ENCODE peak calls at places on chromosomes 5 and 9, in five cellular contexts. T is HCT116; B is stimulated activated effector memory CD8-positive, alpha-beta T cell treated with anti-CD3 and anti-CD28 coated beads, Interleukin-12 subunit alpha, Interleukin-12 subunit beta, amount 100 ng/mL, for 72 hours; X is immature natural killer cell; H is lung. L is an unnamed sample.

GRCh38 chr9:116943970-116944369 is 256.9 kb downstream of the TRIM32 start:
- DNase-seq in T (no peak), B (no peak), X (no peak), H (no peak), L (no peak)

GRCh38 chr5:159094745-159095144 is 5.0 kb downstream of the EBF1 start:
- DNase-seq in T (peak), B (no peak), X (no peak), H (no peak), L (peak)

GRCh38 chr5:1799602-1800469 is at the start of gene MRPL36:
- DNase-seq in T (peak), B (peak), X (peak), H (peak), L (peak)

GRCh38 chr9:133726401-133727276 is 11.5 kb downstream of the SARDH start:
- DNase-seq in T (peak), B (no peak), X (no peak), H (peak), L (peak)

GRCh38 chr9:124505006-124505900 is 1.9 kb downstream of the NR5A1 start:
- DNase-seq in T (no peak), B (no peak), X (no peak), H (no peak), L (no peak)

GRCh38 chr9:136854113-136854841 is 2.1 kb downstream of the MAMDC4 start:
- DNase-seq in T (no peak), B (no peak), X (no peak), H (no peak), L (peak)

GRCh38 chr9:20363233-20363632 is 259.1 kb downstream of the MLLT3 start:
- DNase-seq in T (no peak), B (no peak), X (no peak), H (no peak), L (no peak)

GRCh38 chr5:112724901-112725300 is 12.8 kb upstream of the APC start:
- DNase-seq in T (no peak), B (no peak), X (no peak), H (no peak), L (no peak)

GRCh38 chr5:67244345-67244793 is 47.8 kb upstream of the CD180 start:
- DNase-seq in T (no peak), B (no peak), X (no peak), H (no peak), L (no peak)

L was measured in Peyer's patch.